ENCODE peak calls at places on chromosomes 16 and 17, in four cellular contexts. V is RWPE1, J is brain pericyte, T is HFF-Myc. Y is an unnamed sample.

GRCh38 chr17:32523827-32524552 is 37.2 kb downstream of the CDK5R1 start:
- DNase-seq in V (no peak), J (no peak), T (no peak), Y (no peak)

GRCh38 chr17:48241131-48241591 is 133.6 kb downstream of the SNX11 start:
- DNase-seq in V (peak), J (peak), T (peak), Y (peak)

GRCh38 chr16:27363797-27364196 is 38.2 kb upstream of the IL21R start:
- DNase-seq in V (no peak), J (no peak), T (no peak), Y (no peak)

GRCh38 chr17:50533720-50534148 is 1.2 kb downstream of the EPN3 start:
- DNase-seq in V (no peak), J (no peak), T (no peak), Y (no peak)

GRCh38 chr17:9666461-9667050 is 21.2 kb downstream of the USP43 start:
- DNase-seq in V (no peak), J (no peak), T (no peak), Y (no peak)

GRCh38 chr16:47643610-47644009 is 182.5 kb downstream of the PHKB start:
- DNase-seq in V (no peak), J (no peak), T (no peak), Y (no peak)

GRCh38 chr16:23014592-23014991 is 134.7 kb downstream of the USP31 start:
- DNase-seq in V (no peak), J (no peak), T (no peak), Y (no peak)

GRCh38 chr16:84074721-84075120 is 32.1 kb upstream of the SLC38A8 start:
- DNase-seq in V (no peak), J (no peak), T (no peak), Y (no peak)

GRCh38 chr17:29273924-29274323 is 20.0 kb downstream of the NUFIP2 start:
- DNase-seq in V (no peak), J (no peak), T (no peak), Y (no peak)

GRCh38 chr16:67897231-67897630 is 4.2 kb downstream of the PSKH1 start:
- DNase-seq in V (no peak), J (no peak), T (no peak), Y (no peak)

GRCh38 chr17:76558210-76559095 is 18.6 kb downstream of the PRCD start:
- DNase-seq in V (no peak), J (no peak), T (no peak), Y (no peak)

GRCh38 chr17:61362852-61363600 is 36.6 kb upstream of the TBX2 start:
- DNase-seq in V (no peak), J (no peak), T (no peak), Y (no peak)

GRCh38 chr16:48206594-48207242 is 37.4 kb upstream of the LONP2 start:
- DNase-seq in V (peak), J (no peak), T (no peak), Y (no peak)

GRCh38 chr16:85105475-85105874 is 6.8 kb downstream of the CIBAR2 start:
- DNase-seq in V (no peak), J (no peak), T (no peak), Y (no peak)

GRCh38 chr17:17041018-17041521 is 1.2 kb upstream of the MPRIP start:
- DNase-seq in V (peak), J (no peak), T (no peak), Y (no peak)

GRCh38 chr16:8697965-8698364 is 23.5 kb downstream of the ABAT start:
- DNase-seq in V (no peak), J (no peak), T (no peak), Y (no peak)

GRCh38 chr16:88977028-88977844 is at the start of gene CBFA2T3:
- DNase-seq in V (no peak), J (no peak), T (no peak), Y (no peak)

GRCh38 chr16:8679156-8679555 is 4.7 kb downstream of the ABAT start:
- DNase-seq in V (peak), J (no peak), T (no peak), Y (no peak)

GRCh38 chr17:65039349-65039988 is 17.1 kb downstream of the GNA13 start:
- DNase-seq in V (peak), J (no peak), T (no peak), Y (no peak)

GRCh38 chr16:89805136-89805905 is 11.1 kb downstream of the FANCA start:
- DNase-seq in V (no peak), J (no peak), T (no peak), Y (no peak)

GRCh38 chr16:77133706-77134105 is 57.3 kb upstream of the MON1B start:
- DNase-seq in V (no peak), J (no peak), T (no peak), Y (no peak)

Y was measured in smooth muscle cell of the brain vasculature.